ENCODE peak calls at places on chromosomes 16 and 17, in six cellular contexts. I is HCT116, W is SK-N-SH, L is adrenal gland, Q is mesothelial cell of epicardium, V is bronchial epithelial cell. R is an unnamed sample.
A peak's percentile ranks its signal among the peaks of the same experiment; 100 is the strongest.

GRCh38 chr16:19102187-19102872 is 11.4 kb upstream of the ITPRIPL2 start:
- DNase-seq in I (no peak), W (no peak), L (no peak), Q (no peak), V (no peak), R (no peak)

GRCh38 chr17:6686026-6686425 is 27.1 kb downstream of the SLC13A5 start:
- DNase-seq in I (no peak), W (no peak), L (no peak), Q (no peak), V (no peak), R (no peak)

GRCh38 chr17:76390003-76390421 is 5.6 kb downstream of the SPHK1 start:
- DNase-seq in I (no peak), W (no peak), L (no peak), Q (no peak), V (no peak), R (no peak)

GRCh38 chr17:57750109-57750845 is 5.2 kb upstream of the CCDC182 start:
- DNase-seq in I (no peak), W (no peak), L (no peak), Q (no peak), V (no peak), R (no peak)

GRCh38 chr17:50682938-50683337 is 24.8 kb downstream of the ANKRD40 start:
- DNase-seq in I (no peak), W (no peak), L (peak; percentile 56), Q (no peak), V (no peak), R (no peak)

GRCh38 chr16:25092489-25092888 is 19.1 kb upstream of the LCMT1 start:
- DNase-seq in I (no peak), W (no peak), L (no peak), Q (no peak), V (no peak), R (no peak)

GRCh38 chr17:2602597-2603017 is 9.2 kb downstream of the PAFAH1B1 start:
- DNase-seq in I (no peak), W (no peak), L (no peak), Q (no peak), V (peak; percentile 70), R (no peak)

GRCh38 chr16:66918355-66918754 is 330 bp downstream of the CDH16 start:
- DNase-seq in I (no peak), W (no peak), L (no peak), Q (no peak), V (no peak), R (no peak)

GRCh38 chr17:63641678-63642077 is 19.5 kb downstream of the MAP3K3 start:
- DNase-seq in I (no peak), W (no peak), L (peak; percentile 45), Q (no peak), V (no peak), R (no peak)

GRCh38 chr17:7014995-7015586 is 2.7 kb downstream of the RNASEK start:
- DNase-seq in I (no peak), W (no peak), L (peak; percentile 45), Q (no peak), V (peak; percentile 32), R (no peak)

GRCh38 chr16:12178251-12178990 is 201.9 kb downstream of the SNX29 start:
- DNase-seq in I (no peak), W (no peak), L (no peak), Q (no peak), V (no peak), R (no peak)

GRCh38 chr17:56752263-56752662 is 81.5 kb downstream of the C17orf67 start:
- DNase-seq in I (no peak), W (no peak), L (no peak), Q (no peak), V (peak; percentile 7), R (no peak)

GRCh38 chr17:44200478-44201155 is 933 bp upstream of the ATXN7L3 start:
- DNase-seq in I (no peak), W (no peak), L (peak; percentile 36), Q (no peak), V (no peak), R (no peak)

GRCh38 chr17:73308017-73308823 is 3.6 kb downstream of the CDC42EP4 start:
- DNase-seq in I (peak; percentile 86), W (no peak), L (peak; percentile 97), Q (peak; percentile 76), V (peak; percentile 85), R (no peak)

GRCh38 chr16:82761858-82762257 is 135.1 kb downstream of the CDH13 start:
- DNase-seq in I (no peak), W (no peak), L (no peak), Q (no peak), V (no peak), R (no peak)

GRCh38 chr17:17126131-17127110 is 79.7 kb downstream of the PLD6 start:
- DNase-seq in I (no peak), W (no peak), L (no peak), Q (no peak), V (no peak), R (no peak)

GRCh38 chr16:47079883-47080282 is 63.9 kb downstream of the NETO2 start:
- DNase-seq in I (no peak), W (no peak), L (no peak), Q (no peak), V (no peak), R (no peak)
- TF ChIP-seq CTCF in I (no peak), W (no peak), L (no peak), Q (no peak), V (no peak), R (no peak)

DNA sequence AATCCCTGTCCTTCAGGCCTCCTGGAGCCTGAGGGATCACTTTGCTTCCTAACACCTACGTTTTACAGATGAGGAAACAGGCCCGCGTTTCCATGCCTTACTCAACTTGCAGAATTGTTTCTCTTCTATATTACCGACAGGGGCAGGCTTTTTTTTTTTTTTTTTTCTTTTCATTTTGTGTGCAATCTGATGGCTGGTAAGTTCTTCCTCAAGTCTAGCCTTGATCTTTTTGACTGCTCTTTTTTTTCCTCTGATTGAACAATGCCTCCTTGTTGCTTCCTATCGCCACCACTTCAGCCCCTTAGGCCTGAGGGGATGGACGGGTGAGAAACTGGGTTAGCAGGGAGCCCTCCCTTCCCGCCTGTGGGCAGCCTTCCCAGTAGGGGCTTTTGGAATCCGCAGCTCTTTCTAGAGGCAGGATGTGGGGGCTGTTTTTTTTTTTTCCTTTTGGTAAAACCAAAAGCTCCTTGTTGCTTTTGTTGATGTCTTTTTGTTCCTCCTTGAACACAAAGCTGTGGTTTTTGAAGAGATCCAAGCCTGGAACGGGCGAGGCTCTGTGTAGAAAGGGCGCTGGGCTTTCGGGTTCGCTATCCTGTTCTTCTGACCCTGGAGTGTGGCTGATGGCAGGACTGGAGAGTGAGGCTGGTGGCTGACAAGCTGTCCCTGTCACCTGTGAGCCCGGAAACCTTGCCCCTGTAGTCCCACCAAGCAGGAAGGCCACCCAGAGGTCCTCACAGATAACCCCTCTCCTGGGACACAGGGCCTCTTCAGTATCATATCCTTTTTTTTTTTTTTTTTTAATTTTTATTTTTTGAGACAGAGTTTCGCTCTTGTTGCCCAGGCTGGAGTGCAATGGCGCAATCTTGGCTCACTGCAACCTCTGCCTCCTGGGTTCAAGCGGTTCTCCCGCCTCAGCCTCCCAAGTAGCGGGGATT is 14.0 kb downstream of the LASP1 start:
- DNase-seq in I (no peak), W (no peak), L (no peak), Q (no peak), V (no peak), R (peak; percentile 44)
- TF ChIP-seq CTCF in I (no peak), W (no peak), L (no peak), Q (no peak), V (peak; percentile 3), R (peak; percentile 29)

GRCh38 chr17:16100737-16101400 is 101.2 kb downstream of the TTC19 start:
- DNase-seq in I (no peak), W (no peak), L (no peak), Q (no peak), V (peak; percentile 7), R (no peak)
- TF ChIP-seq CTCF in I (peak; percentile 19), W (no peak), L (no peak), Q (no peak), V (no peak), R (no peak)

GRCh38 chr17:66954632-66955031 is 9.9 kb upstream of the CACNG4 start:
- DNase-seq in I (no peak), W (no peak), L (no peak), Q (no peak), V (no peak), R (no peak)
- TF ChIP-seq CTCF in I (no peak), W (no peak), L (no peak), Q (no peak), V (no peak), R (no peak)

GRCh38 chr17:79758260-79758659 is 19.7 kb upstream of the CBX2 start:
- DNase-seq in I (no peak), W (no peak), L (no peak), Q (no peak), V (no peak), R (no peak)

GRCh38 chr17:79754359-79754758 is 23.6 kb upstream of the CBX2 start:
- DNase-seq in I (no peak), W (no peak), L (no peak), Q (no peak), V (no peak), R (no peak)

GRCh38 chr17:79757140-79757745 is 20.7 kb upstream of the CBX2 start:
- DNase-seq in I (no peak), W (no peak), L (no peak), Q (no peak), V (no peak), R (no peak)

GRCh38 chr17:79752175-79752574 is 21.4 kb downstream of the ENPP7 start:
- DNase-seq in I (no peak), W (no peak), L (no peak), Q (no peak), V (no peak), R (no peak)

DNA sequence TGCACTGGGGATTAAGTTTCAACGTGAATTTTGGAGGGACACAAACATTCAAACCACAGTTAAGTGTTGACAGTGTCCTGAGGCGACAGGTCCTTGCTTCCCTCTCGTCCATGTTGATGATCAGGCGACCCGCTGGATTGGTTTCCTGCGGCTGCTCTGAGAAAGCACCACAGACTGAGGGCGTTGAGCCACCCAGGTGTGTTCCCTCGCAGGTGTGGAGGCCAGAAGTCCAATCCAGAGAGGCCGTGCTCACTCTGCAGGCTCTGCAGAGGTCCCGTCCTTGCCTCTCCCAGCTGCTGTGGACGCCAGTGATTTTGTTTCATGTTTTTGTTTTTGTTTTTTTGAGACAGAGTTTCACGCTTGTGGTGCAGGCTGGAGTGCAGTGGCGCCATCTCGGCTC is 22.4 kb upstream of the CBX2 start:
- DNase-seq in I (no peak), W (no peak), L (no peak), Q (no peak), V (no peak), R (no peak)
- TF ChIP-seq CTCF in I (no peak), W (no peak), L (no peak), Q (no peak), V (no peak), R (no peak)